ENCODE peak calls at places on chromosomes 5 and 9, in seven cellular contexts. P is mammary epithelial cell, I is heart right ventricle, K is esophagus squamous epithelium, Q is uterus, V is fibroblast of lung, O is OCI-LY7. U is an unnamed sample.

GRCh38 chr9:135085830-135086546 is 1.5 kb upstream of the OLFM1 start:
- DNase-seq in K (no peak), V (peak; percentile 41), P (peak; percentile 33), Q (peak; percentile 81), I (peak; percentile 80), O (peak; percentile 26), U (no peak)

GRCh38 chr9:70805953-70806352 is 315.5 kb downstream of the TRPM3 start:
- DNase-seq in I (no peak), V (no peak), P (no peak), Q (peak; percentile 33), O (no peak), K (no peak), U (no peak)

GRCh38 chr9:127741831-127742434 is 6.8 kb upstream of the TOR2A start:
- DNase-seq in Q (peak; percentile 46), K (no peak), V (peak; percentile 39), P (no peak), I (peak; percentile 80), O (no peak), U (no peak)

GRCh38 chr5:131521252-131521651 is 113.8 kb downstream of the RAPGEF6 start:
- DNase-seq in Q (no peak), K (no peak), I (no peak), P (peak; percentile 77), O (no peak), V (peak; percentile 91), U (no peak)

GRCh38 chr9:16002816-16003215 is 450.0 kb downstream of the CCDC171 start:
- DNase-seq in V (peak; percentile 43), I (no peak), O (no peak), Q (no peak), P (peak; percentile 28), K (no peak), U (no peak)

GRCh38 chr5:149796025-149796424 is 65.9 kb downstream of the PPARGC1B start:
- DNase-seq in P (no peak), K (no peak), V (no peak), O (no peak), I (no peak), Q (no peak), U (no peak)

GRCh38 chr5:115577741-115578140 is 24.5 kb downstream of the TICAM2 start:
- DNase-seq in Q (no peak), P (no peak), I (no peak), V (no peak), O (no peak), K (no peak), U (no peak)

GRCh38 chr5:137347865-137348264 is 151.3 kb downstream of the SPOCK1 start:
- DNase-seq in I (no peak), Q (no peak), P (no peak), K (no peak), O (no peak), V (no peak), U (no peak)

GRCh38 chr5:454936-455335 is 12.0 kb downstream of the EXOC3 start:
- DNase-seq in P (no peak), Q (no peak), O (no peak), V (no peak), K (no peak), I (peak; percentile 4), U (peak; percentile 52)

GRCh38 chr5:171963416-171963815 is 43.0 kb downstream of the FBXW11 start:
- DNase-seq in O (no peak), Q (no peak), K (no peak), I (no peak), P (no peak), V (no peak), U (no peak)

GRCh38 chr5:69167488-69167845 is 517 bp downstream of the CCNB1 start:
- DNase-seq in V (no peak), P (peak; percentile 14), K (no peak), I (no peak), Q (no peak), O (peak; percentile 37), U (no peak)

GRCh38 chr5:33890147-33890546 is 1.6 kb downstream of the ADAMTS12 start:
- DNase-seq in Q (no peak), V (peak; percentile 37), K (no peak), I (no peak), O (no peak), P (no peak), U (no peak)

GRCh38 chr9:133814586-133815090 is 76.5 kb upstream of the SARDH start:
- DNase-seq in O (no peak), I (no peak), V (no peak), Q (no peak), K (no peak), P (no peak), U (no peak)

GRCh38 chr9:94870793-94871558 is 144.5 kb downstream of the AOPEP start:
- DNase-seq in O (no peak), I (peak; percentile 49), V (peak; percentile 90), Q (peak; percentile 54), P (peak; percentile 54), K (no peak), U (no peak)

GRCh38 chr9:82549174-82549821 is 513.6 kb downstream of the RASEF start:
- DNase-seq in V (no peak), P (no peak), K (no peak), I (no peak), O (no peak), Q (no peak), U (no peak)

GRCh38 chr5:79742549-79743136 is 53.0 kb downstream of the CMYA5 start:
- DNase-seq in I (no peak), K (no peak), Q (no peak), O (no peak), P (no peak), V (no peak), U (no peak)

GRCh38 chr9:75962186-75963036 is 71.9 kb downstream of the PCSK5 start:
- DNase-seq in P (no peak), O (no peak), Q (no peak), V (peak; percentile 37), I (peak; percentile 68), K (no peak), U (no peak)

GRCh38 chr5:93017854-93018253 is 563.2 kb downstream of the NR2F1-AS1 start:
- DNase-seq in P (peak; percentile 90), K (no peak), I (no peak), V (peak; percentile 87), Q (no peak), O (no peak), U (peak; percentile 55)

GRCh38 chr9:124009835-124010226 is 1.7 kb upstream of the LHX2 start:
- DNase-seq in V (no peak), I (no peak), Q (no peak), O (no peak), P (no peak), K (no peak), U (no peak)

GRCh38 chr9:105258225-105258737 is 13.8 kb downstream of the SLC44A1 start:
- DNase-seq in Q (no peak), K (no peak), P (no peak), I (no peak), O (peak; percentile 18), V (no peak), U (no peak)

GRCh38 chr9:109725460-109725859 is 54.5 kb upstream of the PALM2AKAP2 start:
- DNase-seq in V (no peak), K (no peak), I (no peak), P (no peak), O (no peak), Q (no peak), U (no peak)
- TF ChIP-seq CTCF in V (no peak), K (no peak), I (no peak), P (no peak), O (no peak), Q (no peak), U (no peak)

GRCh38 chr5:142872217-142872616 is 102.0 kb downstream of the ARHGAP26 start:
- DNase-seq in P (no peak), O (no peak), Q (no peak), V (no peak), I (no peak), K (no peak), U (no peak)

GRCh38 chr5:142871880-142872200 is 101.7 kb downstream of the ARHGAP26 start:
- DNase-seq in I (no peak), V (no peak), O (no peak), K (no peak), P (peak; percentile 54), Q (peak; percentile 56), U (no peak)

GRCh38 chr5:142872795-142873194 is 102.6 kb downstream of the ARHGAP26 start:
- DNase-seq in Q (no peak), V (peak; percentile 65), I (no peak), P (peak; percentile 98), K (no peak), O (no peak), U (peak; percentile 83)

GRCh38 chr5:142874537-142874936 is 104.4 kb downstream of the ARHGAP26 start:
- DNase-seq in Q (peak; percentile 57), V (peak; percentile 42), I (peak; percentile 85), P (peak; percentile 72), O (no peak), K (no peak), U (peak; percentile 93)

GRCh38 chr5:142873831-142874230 is 103.7 kb downstream of the ARHGAP26 start:
- DNase-seq in K (no peak), V (no peak), I (no peak), P (no peak), O (no peak), Q (no peak), U (no peak)
- H3K4me1 ChIP-seq in K (peaks cover 6% of the 10 kb centered on the region), V (no peaks in the 10 kb centered on the region), I (peaks cover 78% of the 10 kb centered on the region), P (peaks cover 46% of the 10 kb centered on the region), O (no peaks in the 10 kb centered on the region), Q (no peaks in the 10 kb centered on the region), U (peaks cover 55% of the 10 kb centered on the region)

DNA sequence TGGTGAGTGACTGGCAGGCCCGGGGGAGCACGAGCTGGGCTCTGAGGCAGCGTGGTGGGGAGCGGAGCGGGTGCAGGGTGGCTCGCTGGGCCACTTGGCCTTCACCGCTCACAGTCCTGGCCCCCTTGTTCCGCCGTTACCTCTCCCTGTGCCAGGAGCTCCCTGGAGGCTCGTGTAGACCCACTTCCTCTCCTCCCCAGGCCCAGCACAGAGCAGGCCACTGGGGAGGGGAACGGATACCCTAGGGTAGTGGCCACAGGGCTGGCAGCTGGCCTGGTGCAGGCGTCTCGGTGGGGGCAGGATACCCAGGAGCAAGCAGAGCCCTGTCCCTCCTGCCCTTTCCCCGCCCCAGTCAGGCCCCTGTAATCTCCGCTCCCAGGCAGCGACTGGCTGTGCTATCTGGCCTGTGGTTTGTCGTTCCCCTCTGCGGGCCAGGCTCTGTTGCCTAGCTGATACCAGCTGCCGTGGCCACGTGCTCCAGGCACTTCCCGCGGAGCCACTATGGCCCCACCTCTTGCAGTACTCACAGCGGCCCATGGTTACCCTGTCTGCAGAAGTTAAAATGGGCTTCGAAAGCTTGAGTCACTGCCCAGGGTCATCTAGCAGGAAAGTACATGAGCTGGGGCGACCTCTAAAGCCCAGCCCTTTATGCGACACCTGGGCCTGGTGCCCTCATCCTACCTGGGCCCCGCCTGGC is 11.6 kb upstream of the DOLPP1 start:
- DNase-seq in Q (no peak), V (no peak), K (peak; percentile 27), P (no peak), O (no peak), I (peak; percentile 77), U (no peak)
- TF ChIP-seq CTCF in Q (no peak), V (no peak), K (no peak), P (no peak), O (no peak), I (peak; percentile 17), U (no peak)

DNA sequence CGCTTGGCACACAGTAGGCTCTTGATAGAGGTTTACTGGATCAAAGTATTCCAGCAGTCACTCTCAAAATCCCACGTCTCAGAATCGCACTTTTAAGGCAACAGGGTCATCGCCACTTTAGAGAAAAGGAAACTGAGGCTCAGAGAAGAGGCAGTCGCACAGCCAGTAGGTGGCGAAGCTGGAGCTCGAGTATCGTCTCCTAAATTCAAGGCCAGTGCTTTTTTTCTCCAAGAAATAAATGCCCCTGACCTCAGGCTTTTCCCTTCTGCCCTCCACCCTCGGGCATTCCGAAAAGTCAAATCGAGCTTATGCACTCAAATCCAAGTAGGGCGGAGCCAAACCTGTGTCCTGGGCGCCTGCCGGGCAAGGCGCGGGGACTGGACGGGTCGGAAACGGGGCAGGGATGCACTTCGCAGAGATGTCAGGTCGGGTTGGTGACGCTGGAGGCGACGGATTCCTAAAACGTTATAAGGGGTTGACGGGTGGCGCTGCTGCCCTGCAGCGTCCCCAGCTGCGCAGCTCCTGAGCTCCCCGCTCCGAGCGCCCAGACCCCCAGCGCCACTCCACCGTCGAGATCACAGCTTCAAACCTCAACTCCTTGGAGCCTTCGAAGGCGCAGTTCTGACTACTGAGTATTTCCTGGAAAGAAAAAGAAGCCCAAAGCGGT is 4.7 kb upstream of the FOXB2 start:
- DNase-seq in P (no peak), O (no peak), I (no peak), Q (no peak), K (no peak), V (no peak), U (no peak)
- H3K4me1 ChIP-seq in P (peaks cover 22% of the 10 kb centered on the region), O (no peaks in the 10 kb centered on the region), I (peaks cover 49% of the 10 kb centered on the region), Q (peaks cover 6% of the 10 kb centered on the region), K (peaks cover 8% of the 10 kb centered on the region), V (no peaks in the 10 kb centered on the region), U (no peaks in the 10 kb centered on the region)

U was measured in RWPE2.